ENCODE peak calls at places on chromosomes 13 and 19, in five cellular contexts. B is hepatocyte; Z is activated CD4-positive, alpha-beta T cell treated with anti-CD3 and anti-CD28 coated beads, Interleukin-2, amount 50 U/mL, for 4 hours; F is type B pancreatic cell; W is choroid plexus epithelial cell. Y is an unnamed sample.

GRCh38 chr19:55543567-55543966 is 1.8 kb downstream of the SBK3 start:
- DNase-seq in B (no peak), W (no peak), Z (no peak), F (no peak), Y (no peak)

GRCh38 chr19:28727133-28727834 is 485.7 kb downstream of the UQCRFS1 start:
- DNase-seq in F (no peak), W (peak), Z (peak), B (no peak), Y (no peak)

GRCh38 chr19:2015611-2015950 is at the start of gene BTBD2:
- DNase-seq in Z (peak), B (peak), F (no peak), W (peak), Y (no peak)

GRCh38 chr19:2624537-2625091 is 77.9 kb downstream of the GNG7 start:
- DNase-seq in B (peak), F (no peak), W (no peak), Z (no peak), Y (no peak)

GRCh38 chr19:11944656-11945055 is 19.7 kb downstream of the ZNF700 start:
- DNase-seq in F (no peak), B (no peak), Z (no peak), W (no peak), Y (no peak)

GRCh38 chr13:81480634-81481033 is 1139.7 kb upstream of the SPRY2 start:
- DNase-seq in F (no peak), Z (no peak), B (peak), W (peak), Y (no peak)

GRCh38 chr13:103236213-103236612 is 170.0 kb upstream of the SLC10A2 start:
- DNase-seq in B (no peak), F (no peak), Z (no peak), W (peak), Y (no peak)

GRCh38 chr19:347946-348861 is 3.6 kb upstream of the MIER2 start:
- DNase-seq in B (no peak), F (no peak), Z (no peak), W (no peak), Y (no peak)

GRCh38 chr19:33171222-33171795 is 22.8 kb upstream of the LRP3 start:
- DNase-seq in F (no peak), W (no peak), Z (no peak), B (no peak), Y (no peak)

GRCh38 chr13:46022476-46022875 is 30.1 kb downstream of the ZC3H13 start:
- DNase-seq in F (no peak), B (no peak), Z (no peak), W (no peak), Y (no peak)

GRCh38 chr13:75798353-75799245 is 162.5 kb downstream of the LMO7 start:
- DNase-seq in B (peak), W (peak), F (no peak), Z (no peak), Y (no peak)

GRCh38 chr19:44684892-44685847 is 13.8 kb upstream of the CEACAM16 start:
- DNase-seq in B (peak), W (peak), F (no peak), Z (no peak), Y (no peak)

GRCh38 chr13:30429721-30430694 is 7.7 kb downstream of the UBE2L5 start:
- DNase-seq in B (peak), F (no peak), Z (peak), W (peak), Y (no peak)

GRCh38 chr13:25687622-25688225 is 315.9 kb downstream of the ATP8A2 start:
- DNase-seq in Z (no peak), B (no peak), F (no peak), W (peak), Y (peak)

GRCh38 chr13:39016789-39017188 is 21.1 kb downstream of the PROSER1 start:
- DNase-seq in B (peak), W (peak), F (no peak), Z (no peak), Y (no peak)

GRCh38 chr13:48496796-48497195 is 36.1 kb downstream of the RCBTB2 start:
- DNase-seq in W (no peak), B (no peak), F (no peak), Z (no peak), Y (no peak)

GRCh38 chr13:109331898-109332297 is 454.5 kb downstream of the IRS2 start:
- DNase-seq in Z (no peak), F (no peak), W (peak), B (peak), Y (no peak)

GRCh38 chr13:71645467-71645866 is 221.5 kb downstream of the DACH1 start:
- DNase-seq in B (no peak), W (no peak), Z (no peak), F (no peak), Y (no peak)

GRCh38 chr13:45122941-45123340 is 2.6 kb downstream of the GTF2F2 start:
- DNase-seq in Z (no peak), B (no peak), W (no peak), F (no peak), Y (no peak)

GRCh38 chr13:46735425-46735824 is 61.5 kb downstream of the ESD start:
- DNase-seq in F (no peak), Z (no peak), W (no peak), B (no peak), Y (no peak)

GRCh38 chr13:29260684-29261083 is 334.8 kb downstream of the SLC7A1 start:
- DNase-seq in F (no peak), W (peak), Z (no peak), B (peak), Y (no peak)

GRCh38 chr19:12825259-12826131 is 8.9 kb downstream of the RTBDN start:
- DNase-seq in W (no peak), Z (no peak), F (no peak), B (peak), Y (no peak)

GRCh38 chr19:17086811-17087210 is 11.2 kb downstream of the MYO9B start:
- DNase-seq in W (peak), B (no peak), F (no peak), Z (no peak), Y (no peak)

GRCh38 chr13:67803118-67803517 is 573.0 kb upstream of the PCDH9 start:
- DNase-seq in B (peak), W (no peak), F (no peak), Z (no peak), Y (no peak)

GRCh38 chr19:1269478-1270167 is 491 bp downstream of the CIRBP start:
- DNase-seq in Z (peak), F (peak), W (peak), B (peak), Y (peak)

GRCh38 chr13:53821632-53822031 is 793.0 kb downstream of the OLFM4 start:
- DNase-seq in F (no peak), Z (no peak), W (no peak), B (no peak), Y (no peak)

GRCh38 chr19:33916792-33917191 is 120.1 kb downstream of the KCTD15 start:
- DNase-seq in B (no peak), F (no peak), Z (no peak), W (no peak), Y (no peak)

Y was measured in osteocyte.